ENCODE peak calls at places on chromosomes 12 and 14, in nine cellular contexts. One of them, this sample, is unnamed.

GRCh38 chr12:124452576-124453391 is 114.6 kb downstream of the NCOR2 start:
- DNase-seq in neuronal stem cell: no peak
- DNase-seq in activated B cell treated with CpG ODN at 0.5 μM for 24 hours: no peak
- DNase-seq in memory B cell: no peak
- DNase-seq in A172: no peak
- DNase-seq in stimulated activated CD8-positive, alpha-beta memory T cell treated with anti-CD3 and anti-CD28 coated beads, Interleukin-2, amount 100 ng/mL, for 48 hours: no peak
- DNase-seq in NCI-H1417: peak; percentile 47
- DNase-seq in amniotic stem cell: no peak
- DNase-seq in NCI-H2171: no peak
- DNase-seq in this sample: no peak

GRCh38 chr12:131454418-131455217 is 256.3 kb upstream of the SFSWAP start:
- DNase-seq in memory B cell: no peak
- DNase-seq in NCI-H2171: peak; percentile 32
- DNase-seq in activated B cell treated with CpG ODN at 0.5 μM for 24 hours: no peak
- DNase-seq in NCI-H1417: no peak
- DNase-seq in stimulated activated CD8-positive, alpha-beta memory T cell treated with anti-CD3 and anti-CD28 coated beads, Interleukin-2, amount 100 ng/mL, for 48 hours: peak; percentile 25
- DNase-seq in amniotic stem cell: no peak
- DNase-seq in neuronal stem cell: peak; percentile 48
- DNase-seq in A172: no peak
- DNase-seq in this sample: peak; percentile 82

GRCh38 chr12:124474709-124475108 is 92.7 kb downstream of the NCOR2 start:
- DNase-seq in neuronal stem cell: no peak
- DNase-seq in memory B cell: no peak
- DNase-seq in NCI-H2171: no peak
- DNase-seq in NCI-H1417: no peak
- DNase-seq in stimulated activated CD8-positive, alpha-beta memory T cell treated with anti-CD3 and anti-CD28 coated beads, Interleukin-2, amount 100 ng/mL, for 48 hours: no peak
- DNase-seq in activated B cell treated with CpG ODN at 0.5 μM for 24 hours: no peak
- DNase-seq in A172: no peak
- DNase-seq in amniotic stem cell: no peak
- DNase-seq in this sample: no peak

GRCh38 chr12:91923864-91924263 is 221.8 kb downstream of the BTG1 start:
- DNase-seq in A172: no peak
- DNase-seq in NCI-H1417: no peak
- DNase-seq in amniotic stem cell: no peak
- DNase-seq in memory B cell: no peak
- DNase-seq in stimulated activated CD8-positive, alpha-beta memory T cell treated with anti-CD3 and anti-CD28 coated beads, Interleukin-2, amount 100 ng/mL, for 48 hours: no peak
- DNase-seq in NCI-H2171: no peak
- DNase-seq in neuronal stem cell: no peak
- DNase-seq in activated B cell treated with CpG ODN at 0.5 μM for 24 hours: no peak
- DNase-seq in this sample: no peak

GRCh38 chr12:105590571-105590970 is 260.1 kb downstream of the C12orf75 start:
- DNase-seq in stimulated activated CD8-positive, alpha-beta memory T cell treated with anti-CD3 and anti-CD28 coated beads, Interleukin-2, amount 100 ng/mL, for 48 hours: no peak
- DNase-seq in A172: no peak
- DNase-seq in activated B cell treated with CpG ODN at 0.5 μM for 24 hours: no peak
- DNase-seq in amniotic stem cell: no peak
- DNase-seq in NCI-H2171: no peak
- DNase-seq in memory B cell: no peak
- DNase-seq in NCI-H1417: no peak
- DNase-seq in neuronal stem cell: no peak
- DNase-seq in this sample: no peak

GRCh38 chr12:59317598-59317997 is 278.2 kb upstream of the SLC16A7 start:
- DNase-seq in neuronal stem cell: no peak
- DNase-seq in amniotic stem cell: no peak
- DNase-seq in NCI-H2171: no peak
- DNase-seq in activated B cell treated with CpG ODN at 0.5 μM for 24 hours: no peak
- DNase-seq in A172: no peak
- DNase-seq in stimulated activated CD8-positive, alpha-beta memory T cell treated with anti-CD3 and anti-CD28 coated beads, Interleukin-2, amount 100 ng/mL, for 48 hours: no peak
- DNase-seq in memory B cell: no peak
- DNase-seq in NCI-H1417: no peak
- DNase-seq in this sample: no peak

GRCh38 chr14:103846569-103847438 is 571 bp downstream of the PPP1R13B start:
- DNase-seq in amniotic stem cell: no peak
- DNase-seq in neuronal stem cell: no peak
- DNase-seq in A172: peak; percentile 3
- DNase-seq in stimulated activated CD8-positive, alpha-beta memory T cell treated with anti-CD3 and anti-CD28 coated beads, Interleukin-2, amount 100 ng/mL, for 48 hours: no peak
- DNase-seq in NCI-H2171: peak; percentile 30
- DNase-seq in activated B cell treated with CpG ODN at 0.5 μM for 24 hours: no peak
- DNase-seq in NCI-H1417: peak; percentile 70
- DNase-seq in memory B cell: no peak
- DNase-seq in this sample: peak; percentile 69

GRCh38 chr14:50763386-50764007 is 67.5 kb downstream of the NIN start:
- DNase-seq in A172: peak; percentile 80
- DNase-seq in stimulated activated CD8-positive, alpha-beta memory T cell treated with anti-CD3 and anti-CD28 coated beads, Interleukin-2, amount 100 ng/mL, for 48 hours: no peak
- DNase-seq in NCI-H2171: no peak
- DNase-seq in amniotic stem cell: no peak
- DNase-seq in memory B cell: no peak
- DNase-seq in NCI-H1417: no peak
- DNase-seq in neuronal stem cell: no peak
- DNase-seq in activated B cell treated with CpG ODN at 0.5 μM for 24 hours: no peak
- DNase-seq in this sample: no peak

GRCh38 chr12:70826156-70826555 is 94.4 kb downstream of the PTPRR start:
- DNase-seq in activated B cell treated with CpG ODN at 0.5 μM for 24 hours: no peak
- DNase-seq in stimulated activated CD8-positive, alpha-beta memory T cell treated with anti-CD3 and anti-CD28 coated beads, Interleukin-2, amount 100 ng/mL, for 48 hours: no peak
- DNase-seq in memory B cell: no peak
- DNase-seq in NCI-H1417: peak; percentile 53
- DNase-seq in A172: no peak
- DNase-seq in neuronal stem cell: no peak
- DNase-seq in amniotic stem cell: no peak
- DNase-seq in NCI-H2171: no peak
- DNase-seq in this sample: no peak

GRCh38 chr14:104423224-104423681 is 156.3 kb upstream of the C14orf180 start:
- DNase-seq in neuronal stem cell: no peak
- DNase-seq in amniotic stem cell: no peak
- DNase-seq in stimulated activated CD8-positive, alpha-beta memory T cell treated with anti-CD3 and anti-CD28 coated beads, Interleukin-2, amount 100 ng/mL, for 48 hours: no peak
- DNase-seq in NCI-H2171: no peak
- DNase-seq in A172: no peak
- DNase-seq in memory B cell: no peak
- DNase-seq in NCI-H1417: no peak
- DNase-seq in activated B cell treated with CpG ODN at 0.5 μM for 24 hours: no peak
- DNase-seq in this sample: no peak

GRCh38 chr12:48291511-48291910 is 59.2 kb downstream of the ZNF641 start:
- DNase-seq in neuronal stem cell: no peak
- DNase-seq in NCI-H1417: no peak
- DNase-seq in NCI-H2171: no peak
- DNase-seq in activated B cell treated with CpG ODN at 0.5 μM for 24 hours: no peak
- DNase-seq in stimulated activated CD8-positive, alpha-beta memory T cell treated with anti-CD3 and anti-CD28 coated beads, Interleukin-2, amount 100 ng/mL, for 48 hours: no peak
- DNase-seq in amniotic stem cell: no peak
- DNase-seq in memory B cell: no peak
- DNase-seq in A172: no peak
- DNase-seq in this sample: no peak

This sample was measured in retina.